ENCODE peak calls at places on chromosomes 1 and 21, in ten cellular contexts. G is progenitor cell of endocrine pancreas; B is ureter; Y is iris pigment epithelial cell; L is lower leg skin; O is activated CD8-positive, alpha-beta T cell treated with anti-CD3 and anti-CD28 coated beads, Interleukin-2, amount 10 ng/mL, durations not matched to agents 7 days and 5 days; K is PC-3; W is H4; A is NCI-H1092; V is stimulated activated CD4-positive, alpha-beta T cell treated with anti-CD3 and anti-CD28 coated beads, Interleukin-4, amount 100 ng/mL, for 48 hours. C is an unnamed sample.

GRCh38 chr1:179550753-179551682 is 24.7 kb downstream of the NPHS2 start:
- DNase-seq in G (no peak), B (no peak), Y (peak), L (no peak), O (no peak), K (peak), W (peak), A (no peak), V (no peak), C (no peak)

GRCh38 chr1:241532173-241532553 is at the start of gene KMO:
- DNase-seq in G (no peak), B (no peak), Y (no peak), L (no peak), O (no peak), K (peak), W (no peak), A (no peak), V (no peak), C (no peak)

GRCh38 chr1:8985915-8986813 is 40.1 kb downstream of the SLC2A7 start:
- DNase-seq in G (no peak), B (peak), Y (peak), L (peak), O (no peak), K (peak), W (peak), A (peak), V (no peak), C (no peak)

GRCh38 chr1:161130266-161130665 is 2.2 kb downstream of the DEDD start:
- DNase-seq in G (no peak), B (no peak), Y (no peak), L (no peak), O (no peak), K (no peak), W (no peak), A (no peak), V (no peak), C (no peak)

GRCh38 chr1:180908084-180908765 is 4.5 kb upstream of the KIAA1614 start:
- DNase-seq in G (no peak), B (no peak), Y (no peak), L (no peak), O (no peak), K (no peak), W (no peak), A (no peak), V (no peak), C (no peak)

GRCh38 chr1:54806931-54807611 is 5.9 kb upstream of the TTC22 start:
- DNase-seq in G (no peak), B (peak), Y (no peak), L (no peak), O (peak), K (peak), W (peak), A (no peak), V (no peak), C (no peak)

GRCh38 chr1:213723187-213723586 is 264.6 kb upstream of the PROX1 start:
- DNase-seq in G (no peak), B (no peak), Y (no peak), L (no peak), O (no peak), K (no peak), W (no peak), A (no peak), V (no peak), C (no peak)

GRCh38 chr1:195663549-195664280 is 944.5 kb downstream of the KCNT2 start:
- DNase-seq in G (no peak), B (no peak), Y (peak), L (no peak), O (no peak), K (peak), W (peak), A (no peak), V (no peak), C (no peak)

GRCh38 chr21:37758997-37759396 is 157.3 kb downstream of the KCNJ6 start:
- DNase-seq in G (peak), B (peak), Y (peak), L (no peak), O (no peak), K (peak), W (peak), A (peak), V (no peak), C (no peak)

GRCh38 chr1:17825273-17826164 is 70.4 kb downstream of the ACTL8 start:
- DNase-seq in G (no peak), B (no peak), Y (no peak), L (no peak), O (no peak), K (no peak), W (no peak), A (no peak), V (no peak), C (no peak)

GRCh38 chr21:46294647-46295176 is 8.6 kb downstream of the YBEY start:
- DNase-seq in G (no peak), B (no peak), Y (peak), L (no peak), O (peak), K (no peak), W (peak), A (no peak), V (no peak), C (no peak)

GRCh38 chr1:22143586-22144033 is 713 bp upstream of the WNT4 start:
- DNase-seq in G (no peak), B (no peak), Y (no peak), L (no peak), O (no peak), K (peak), W (no peak), A (no peak), V (no peak), C (no peak)

GRCh38 chr1:28119576-28119975 is 31.2 kb upstream of the EYA3 start:
- DNase-seq in G (no peak), B (no peak), Y (no peak), L (no peak), O (no peak), K (no peak), W (no peak), A (no peak), V (no peak), C (no peak)

GRCh38 chr1:63886348-63886747 is 112.5 kb downstream of the ROR1 start:
- DNase-seq in G (no peak), B (no peak), Y (no peak), L (no peak), O (no peak), K (no peak), W (no peak), A (no peak), V (no peak), C (no peak)

C was measured in cerebellar nuclear complex.